ENCODE peak calls at places on chromosomes 5 and 9, in eight cellular contexts. T is GM20000, H is Right ventricle myocardium inferior, J is nucleus accumbens, R is NCI-H510A treated with DMSO at 0.1 percent for 48 hours, X is ecto neural progenitor cell, D is MV-4-11, E is B cell. Q is an unnamed sample.

GRCh38 chr9:131407717-131408195 is 13.9 kb downstream of the PRRC2B start:
- DNase-seq in R (peak), H (no peak), X (peak), E (no peak), J (peak), T (no peak), D (no peak), Q (peak)

GRCh38 chr5:78738104-78738503 is 89.5 kb upstream of the LHFPL2 start:
- DNase-seq in H (no peak), E (no peak), T (no peak), R (no peak), X (no peak), D (no peak), J (no peak), Q (no peak)

GRCh38 chr9:131525643-131526565 is 5.2 kb downstream of the UCK1 start:
- DNase-seq in J (peak), T (peak), X (no peak), E (peak), D (no peak), H (no peak), R (no peak), Q (peak)

GRCh38 chr9:133918123-133918813 is 73.9 kb downstream of the VAV2 start:
- DNase-seq in J (peak), R (no peak), D (no peak), T (no peak), X (no peak), E (no peak), H (no peak), Q (no peak)

GRCh38 chr5:169161022-169161680 is 139.8 kb downstream of the SLIT3 start:
- DNase-seq in D (no peak), E (no peak), X (peak), T (no peak), J (no peak), R (no peak), H (no peak), Q (peak)

GRCh38 chr5:33371660-33372059 is 69.1 kb upstream of the TARS1 start:
- DNase-seq in E (no peak), R (no peak), X (no peak), T (no peak), D (no peak), J (no peak), H (no peak), Q (no peak)

GRCh38 chr5:38556599-38557308 is at the start of gene LIFR:
- DNase-seq in J (peak), R (peak), D (no peak), E (peak), T (peak), H (peak), X (peak), Q (peak)

GRCh38 chr5:22341406-22341805 is 511.7 kb downstream of the CDH12 start:
- DNase-seq in J (no peak), R (no peak), T (no peak), D (no peak), E (no peak), X (no peak), H (no peak), Q (no peak)

GRCh38 chr9:127455299-127455992 is 4.1 kb downstream of the LRSAM1 start:
- DNase-seq in D (peak), T (no peak), J (no peak), E (no peak), H (no peak), R (no peak), X (no peak), Q (no peak)

GRCh38 chr5:177434437-177434836 is 8.0 kb downstream of the GRK6 start:
- DNase-seq in X (no peak), J (no peak), D (no peak), H (peak), R (no peak), T (no peak), E (no peak), Q (peak)

GRCh38 chr5:87674235-87674634 is 261.5 kb upstream of the CCNH start:
- DNase-seq in R (no peak), E (no peak), D (no peak), T (no peak), X (no peak), J (no peak), H (no peak), Q (no peak)

GRCh38 chr9:114286146-114286679 is 36.7 kb upstream of the ORM1 start:
- DNase-seq in J (no peak), X (peak), R (no peak), T (no peak), D (no peak), E (no peak), H (no peak), Q (peak)